ENCODE peak calls at places on chromosome 13, in six cellular contexts. O is H1, G is K562, A is HepG2, V is GM12891, D is GM12878. N is an unnamed sample.

GRCh38 chr13:42355118-42355840 is 83.3 kb downstream of the AKAP11 start:
- DNase-seq in O (no peak), G (no peak), A (no peak), V (no peak), D (no peak), N (no peak)

GRCh38 chr13:41740479-41740878 is 220.4 kb downstream of the VWA8 start:
- DNase-seq in O (no peak), G (no peak), A (no peak), V (no peak), D (no peak), N (no peak)

GRCh38 chr13:78604782-78605611 is 1.6 kb upstream of the POU4F1 start:
- DNase-seq in O (no peak), G (peak), A (peak), V (no peak), D (no peak), N (no peak)

GRCh38 chr13:27927444-27928352 is 7.9 kb downstream of the PDX1 start:
- DNase-seq in O (no peak), G (no peak), A (no peak), V (no peak), D (no peak), N (peak)

GRCh38 chr13:51801631-51802099 is 2.3 kb downstream of the DHRS12 start:
- DNase-seq in O (no peak), G (no peak), A (no peak), V (no peak), D (no peak), N (no peak)

GRCh38 chr13:69474286-69474685 is 633.3 kb upstream of the ATXN8OS start:
- DNase-seq in O (no peak), G (no peak), A (no peak), V (no peak), D (no peak), N (no peak)

GRCh38 chr13:113097651-113098050 is 7.9 kb upstream of the F7 start:
- DNase-seq in O (no peak), G (no peak), A (no peak), V (no peak), D (no peak), N (no peak)

GRCh38 chr13:44698076-44698475 is 121.9 kb upstream of the TSC22D1 start:
- DNase-seq in O (no peak), G (no peak), A (no peak), V (no peak), D (no peak), N (no peak)

GRCh38 chr13:114017028-114017630 is 43.3 kb upstream of the C13orf46 start:
- DNase-seq in O (no peak), G (no peak), A (no peak), V (no peak), D (no peak), N (no peak)

GRCh38 chr13:25432686-25433085 is 60.9 kb downstream of the ATP8A2 start:
- DNase-seq in O (no peak), G (no peak), A (no peak), V (no peak), D (no peak), N (no peak)

GRCh38 chr13:87128006-87128405 is 543.2 kb upstream of the SLITRK5 start:
- DNase-seq in O (peak), G (no peak), A (no peak), V (no peak), D (no peak), N (no peak)

GRCh38 chr13:60138674-60139073 is 25.1 kb downstream of the DIAPH3 start:
- DNase-seq in O (no peak), G (no peak), A (no peak), V (no peak), D (no peak), N (no peak)

GRCh38 chr13:97116754-97117153 is 105.4 kb upstream of the MBNL2 start:
- DNase-seq in O (no peak), G (no peak), A (no peak), V (no peak), D (no peak), N (no peak)

GRCh38 chr13:90445179-90445578 is 902.3 kb upstream of the MIR17HG start:
- DNase-seq in O (peak), G (no peak), A (no peak), V (no peak), D (no peak), N (no peak)

GRCh38 chr13:76865996-76866503 is 20.2 kb downstream of the KCTD12 start:
- DNase-seq in O (no peak), G (no peak), A (no peak), V (no peak), D (no peak), N (no peak)

GRCh38 chr13:44837250-44837649 is 152.0 kb downstream of the NUFIP1 start:
- DNase-seq in O (no peak), G (no peak), A (no peak), V (no peak), D (no peak), N (no peak)

GRCh38 chr13:42865703-42866102 is 84.3 kb downstream of the FAM216B start:
- DNase-seq in O (no peak), G (no peak), A (no peak), V (no peak), D (no peak), N (no peak)

GRCh38 chr13:100513987-100514670 is 74.5 kb downstream of the GGACT start:
- DNase-seq in O (no peak), G (no peak), A (no peak), V (no peak), D (no peak), N (no peak)

GRCh38 chr13:21557995-21558394 is 46.0 kb downstream of the MICU2 start:
- DNase-seq in O (peak), G (peak), A (peak), V (no peak), D (no peak), N (no peak)

GRCh38 chr13:80705371-80706163 is 364.6 kb upstream of the SPRY2 start:
- DNase-seq in O (no peak), G (no peak), A (no peak), V (no peak), D (no peak), N (no peak)

GRCh38 chr13:110232756-110233155 is 74.2 kb downstream of the COL4A1 start:
- DNase-seq in O (no peak), G (no peak), A (no peak), V (no peak), D (no peak), N (no peak)

GRCh38 chr13:79837741-79838450 is 356.9 kb downstream of the NDFIP2 start:
- DNase-seq in O (no peak), G (no peak), A (no peak), V (no peak), D (no peak), N (no peak)

GRCh38 chr13:110913322-110913721 is 1.5 kb downstream of the ANKRD10 start:
- DNase-seq in O (no peak), G (no peak), A (peak), V (no peak), D (no peak), N (no peak)

GRCh38 chr13:50745542-50745941 is 98.0 kb downstream of the DLEU7 start:
- DNase-seq in O (no peak), G (no peak), A (no peak), V (no peak), D (no peak), N (no peak)

GRCh38 chr13:26601669-26602068 is 44.2 kb downstream of the WASF3 start:
- DNase-seq in O (no peak), G (no peak), A (no peak), V (no peak), D (peak), N (no peak)

GRCh38 chr13:31767175-31767900 is 28.0 kb downstream of the RXFP2 start:
- DNase-seq in O (no peak), G (no peak), A (no peak), V (no peak), D (no peak), N (no peak)

GRCh38 chr13:88565566-88565965 is 894.4 kb downstream of the SLITRK5 start:
- DNase-seq in O (no peak), G (no peak), A (no peak), V (no peak), D (no peak), N (no peak)

GRCh38 chr13:91863699-91864098 is 465.3 kb downstream of the GPC5 start:
- DNase-seq in O (no peak), G (no peak), A (no peak), V (no peak), D (no peak), N (no peak)
- TF ChIP-seq POLR2AphosphoS5 in O (no peak), G (no peak), A (no peak), V (no peak), D (no peak), N (no peak)

DNA sequence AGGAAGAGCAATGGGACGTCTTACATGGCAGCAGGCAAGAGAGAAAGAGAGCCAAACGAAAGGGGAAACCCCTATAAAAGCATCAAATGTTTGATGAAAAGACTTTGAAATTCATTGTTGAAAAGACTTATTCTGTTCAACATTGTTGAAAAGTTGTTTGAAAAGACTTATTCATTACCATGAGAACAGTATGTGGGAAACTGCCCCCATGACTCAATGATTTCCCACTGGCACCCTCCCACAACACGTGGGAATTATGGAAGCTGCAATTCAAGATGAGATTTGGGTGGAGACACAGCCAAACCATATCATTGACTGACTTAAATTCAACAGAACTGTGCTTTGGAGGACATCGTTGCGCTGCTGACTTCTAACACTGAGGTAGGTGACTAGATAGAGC is 48.0 kb upstream of the RCBTB2 start:
- DNase-seq in O (no peak), G (no peak), A (no peak), V (no peak), D (no peak), N (no peak)
- TF ChIP-seq TAF1 in O (no peak), G (no peak), A (no peak), V (no peak), D (no peak), N (no peak)

GRCh38 chr13:67231481-67231940 is 1.4 kb upstream of the PCDH9 start:
- DNase-seq in O (no peak), G (no peak), A (no peak), V (no peak), D (no peak), N (no peak)

GRCh38 chr13:67228909-67229308 is 1.2 kb downstream of the PCDH9 start:
- DNase-seq in O (no peak), G (no peak), A (no peak), V (no peak), D (no peak), N (no peak)

GRCh38 chr13:67229438-67230242 is 496 bp downstream of the PCDH9 start:
- DNase-seq in O (no peak), G (no peak), A (no peak), V (no peak), D (no peak), N (no peak)

GRCh38 chr13:67230774-67231480 is 791 bp upstream of the PCDH9 start:
- DNase-seq in O (peak), G (peak), A (peak), V (no peak), D (no peak), N (peak)

DNA sequence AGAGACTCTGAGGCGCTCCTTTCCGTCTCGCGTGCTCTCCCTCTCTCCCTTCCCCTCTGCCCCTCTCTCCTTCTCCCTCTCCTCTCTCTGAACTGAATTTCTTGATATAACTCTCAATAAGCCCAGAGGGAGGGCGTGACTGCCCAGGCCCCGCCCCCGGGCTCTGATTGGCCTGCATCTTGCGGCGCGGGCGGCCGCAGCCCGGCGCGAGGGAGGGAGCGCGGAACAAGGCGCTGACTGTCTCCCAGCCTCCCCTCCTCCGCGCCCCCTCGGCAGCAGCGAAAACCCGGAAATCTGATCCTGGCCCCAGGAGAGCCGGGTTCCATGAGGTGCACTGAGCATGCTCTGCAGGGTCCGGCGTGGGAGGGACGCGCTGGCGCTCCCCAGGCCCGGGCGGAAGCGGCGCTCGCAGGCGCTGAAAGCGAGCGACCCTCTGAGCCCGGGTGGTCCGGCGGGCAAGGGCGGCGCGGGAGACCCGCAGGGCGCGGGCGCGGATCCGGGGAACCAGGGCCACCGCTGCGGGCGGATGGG is at the start of gene PCDH9:
- DNase-seq in O (peak), G (peak), A (peak), V (peak), D (peak), N (peak)
- TF ChIP-seq POLR2A in O (no peak), G (peak), A (peak), V (no peak), D (no peak), N (no peak)

GRCh38 chr13:106471957-106472543 is 63.4 kb downstream of the EFNB2 start:
- DNase-seq in O (peak), G (no peak), A (peak), V (no peak), D (no peak), N (peak)
- TF ChIP-seq POLR2AphosphoS5 in O (no peak), G (no peak), A (no peak), V (no peak), D (no peak), N (no peak)

GRCh38 chr13:94859812-94860210 is 147.5 kb upstream of the SOX21 start:
- DNase-seq in O (no peak), G (no peak), A (no peak), V (no peak), D (no peak), N (no peak)

GRCh38 chr13:94854688-94855087 is 142.3 kb upstream of the SOX21 start:
- DNase-seq in O (no peak), G (no peak), A (no peak), V (no peak), D (no peak), N (no peak)

GRCh38 chr13:94860981-94861407 is 148.6 kb upstream of the SOX21 start:
- DNase-seq in O (no peak), G (no peak), A (no peak), V (no peak), D (no peak), N (no peak)

GRCh38 chr13:94858856-94859811 is 146.8 kb upstream of the SOX21 start:
- DNase-seq in O (no peak), G (no peak), A (no peak), V (no peak), D (no peak), N (no peak)
- TF ChIP-seq TAF1 in O (no peak), G (no peak), A (no peak), V (no peak), D (no peak), N (no peak)

GRCh38 chr13:36346222-36347083 is at the start of gene SPART:
- DNase-seq in O (peak), G (peak), A (peak), V (peak), D (peak), N (peak)
- TF ChIP-seq POLR2A in O (no peak), G (peak), A (peak), V (no peak), D (peak), N (no peak)

GRCh38 chr13:93226623-93227279 is at the start of gene GPC6:
- DNase-seq in O (no peak), G (no peak), A (peak), V (no peak), D (no peak), N (no peak)
- TF ChIP-seq POLR2AphosphoS5 in O (no peak), G (no peak), A (peak), V (no peak), D (no peak), N (no peak)

GRCh38 chr13:105220886-105221285 is 1314.6 kb downstream of the EFNB2 start:
- DNase-seq in O (no peak), G (no peak), A (no peak), V (no peak), D (no peak), N (no peak)

GRCh38 chr13:105220063-105220462 is 1315.4 kb downstream of the EFNB2 start:
- DNase-seq in O (no peak), G (no peak), A (no peak), V (no peak), D (no peak), N (no peak)

GRCh38 chr13:105219636-105220035 is 1315.8 kb downstream of the EFNB2 start:
- DNase-seq in O (no peak), G (no peak), A (no peak), V (no peak), D (no peak), N (no peak)
- TF ChIP-seq TAF1 in O (no peak), G (no peak), A (no peak), V (no peak), D (no peak), N (no peak)

GRCh38 chr13:85013006-85013405 is 786.2 kb downstream of the SLITRK6 start:
- DNase-seq in O (no peak), G (no peak), A (no peak), V (no peak), D (no peak), N (no peak)

DNA sequence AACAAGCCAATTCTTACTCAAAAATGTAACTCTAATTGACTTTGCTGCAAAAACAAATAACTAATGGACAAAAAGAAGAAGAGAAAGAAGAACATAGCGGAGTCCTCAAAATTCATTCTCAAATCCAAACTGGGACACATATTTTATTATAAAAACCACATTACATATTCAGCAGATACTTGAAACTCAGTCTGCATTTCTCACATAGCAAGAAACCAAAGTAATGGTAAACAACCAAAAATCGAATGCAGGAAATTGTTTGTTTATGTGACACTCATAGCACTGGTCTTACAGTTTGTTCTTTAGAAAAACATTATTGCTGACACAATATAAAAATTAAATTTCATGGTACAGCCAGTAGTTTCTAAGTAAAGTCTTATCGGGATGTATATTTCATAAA is 789.8 kb downstream of the SLITRK6 start:
- DNase-seq in O (no peak), G (no peak), A (no peak), V (no peak), D (no peak), N (no peak)
- TF ChIP-seq POLR2A in O (no peak), G (no peak), A (no peak), V (no peak), D (no peak), N (no peak)